ENCODE peak calls at places on chromosomes 16 and 17, in ten cellular contexts. One of them, this sample, is unnamed.

GRCh38 chr16:12344577-12345343 is 368.2 kb downstream of the SNX29 start:
- DNase-seq in activated naive CD4-positive, alpha-beta T cell treated with anti-CD3 and anti-CD28 coated beads, Interleukin-2, amount 50 U/mL, for 16 hours: no peak
- DNase-seq in NCI-H774: no peak
- DNase-seq in GM20000: no peak
- DNase-seq in EL: no peak
- DNase-seq in Right ventricle myocardium superior: no peak
- DNase-seq in RWPE1: no peak
- DNase-seq in NCI-H1105 treated with DMSO at 0.1 percent for 48 hours: no peak
- DNase-seq in stimulated activated CD4-positive, alpha-beta T cell treated with anti-CD3 and anti-CD28 coated beads, Interleukin-1b, Interleukin-23, amount 100 ng/mL, for 48 hours: no peak
- DNase-seq in left colon: no peak
- DNase-seq in this sample: no peak

GRCh38 chr16:29922986-29923501 is 3.0 kb downstream of the KCTD13 start:
- DNase-seq in NCI-H774: no peak
- DNase-seq in stimulated activated CD4-positive, alpha-beta T cell treated with anti-CD3 and anti-CD28 coated beads, Interleukin-1b, Interleukin-23, amount 100 ng/mL, for 48 hours: no peak
- DNase-seq in GM20000: no peak
- DNase-seq in NCI-H1105 treated with DMSO at 0.1 percent for 48 hours: no peak
- DNase-seq in left colon: no peak
- DNase-seq in RWPE1: no peak
- DNase-seq in activated naive CD4-positive, alpha-beta T cell treated with anti-CD3 and anti-CD28 coated beads, Interleukin-2, amount 50 U/mL, for 16 hours: no peak
- DNase-seq in EL: no peak
- DNase-seq in Right ventricle myocardium superior: no peak
- DNase-seq in this sample: no peak

GRCh38 chr16:9033125-9033830 is 58.2 kb upstream of the HAPSTR1 start:
- DNase-seq in activated naive CD4-positive, alpha-beta T cell treated with anti-CD3 and anti-CD28 coated beads, Interleukin-2, amount 50 U/mL, for 16 hours: no peak
- DNase-seq in Right ventricle myocardium superior: no peak
- DNase-seq in EL: peak
- DNase-seq in NCI-H1105 treated with DMSO at 0.1 percent for 48 hours: no peak
- DNase-seq in stimulated activated CD4-positive, alpha-beta T cell treated with anti-CD3 and anti-CD28 coated beads, Interleukin-1b, Interleukin-23, amount 100 ng/mL, for 48 hours: no peak
- DNase-seq in RWPE1: peak
- DNase-seq in left colon: peak
- DNase-seq in GM20000: peak
- DNase-seq in NCI-H774: no peak
- DNase-seq in this sample: no peak

GRCh38 chr17:44352922-44353655 is 8.0 kb downstream of the GRN start:
- DNase-seq in activated naive CD4-positive, alpha-beta T cell treated with anti-CD3 and anti-CD28 coated beads, Interleukin-2, amount 50 U/mL, for 16 hours: no peak
- DNase-seq in Right ventricle myocardium superior: no peak
- DNase-seq in GM20000: peak
- DNase-seq in NCI-H774: no peak
- DNase-seq in EL: no peak
- DNase-seq in RWPE1: no peak
- DNase-seq in left colon: no peak
- DNase-seq in stimulated activated CD4-positive, alpha-beta T cell treated with anti-CD3 and anti-CD28 coated beads, Interleukin-1b, Interleukin-23, amount 100 ng/mL, for 48 hours: no peak
- DNase-seq in NCI-H1105 treated with DMSO at 0.1 percent for 48 hours: no peak
- DNase-seq in this sample: no peak

GRCh38 chr17:74212913-74213791 is at the start of gene TTYH2:
- DNase-seq in NCI-H774: peak
- DNase-seq in left colon: peak
- DNase-seq in NCI-H1105 treated with DMSO at 0.1 percent for 48 hours: peak
- DNase-seq in EL: peak
- DNase-seq in RWPE1: peak
- DNase-seq in Right ventricle myocardium superior: peak
- DNase-seq in stimulated activated CD4-positive, alpha-beta T cell treated with anti-CD3 and anti-CD28 coated beads, Interleukin-1b, Interleukin-23, amount 100 ng/mL, for 48 hours: peak
- DNase-seq in activated naive CD4-positive, alpha-beta T cell treated with anti-CD3 and anti-CD28 coated beads, Interleukin-2, amount 50 U/mL, for 16 hours: peak
- DNase-seq in GM20000: peak
- DNase-seq in this sample: peak

GRCh38 chr17:2892305-2892971 is 96.2 kb downstream of the RAP1GAP2 start:
- DNase-seq in NCI-H774: peak
- DNase-seq in left colon: no peak
- DNase-seq in stimulated activated CD4-positive, alpha-beta T cell treated with anti-CD3 and anti-CD28 coated beads, Interleukin-1b, Interleukin-23, amount 100 ng/mL, for 48 hours: no peak
- DNase-seq in GM20000: no peak
- DNase-seq in NCI-H1105 treated with DMSO at 0.1 percent for 48 hours: no peak
- DNase-seq in activated naive CD4-positive, alpha-beta T cell treated with anti-CD3 and anti-CD28 coated beads, Interleukin-2, amount 50 U/mL, for 16 hours: no peak
- DNase-seq in Right ventricle myocardium superior: no peak
- DNase-seq in RWPE1: peak
- DNase-seq in EL: peak
- DNase-seq in this sample: no peak

GRCh38 chr17:49486012-49486641 is 9.0 kb upstream of the NGFR start:
- DNase-seq in Right ventricle myocardium superior: no peak
- DNase-seq in NCI-H774: no peak
- DNase-seq in stimulated activated CD4-positive, alpha-beta T cell treated with anti-CD3 and anti-CD28 coated beads, Interleukin-1b, Interleukin-23, amount 100 ng/mL, for 48 hours: no peak
- DNase-seq in RWPE1: no peak
- DNase-seq in EL: no peak
- DNase-seq in GM20000: no peak
- DNase-seq in left colon: no peak
- DNase-seq in activated naive CD4-positive, alpha-beta T cell treated with anti-CD3 and anti-CD28 coated beads, Interleukin-2, amount 50 U/mL, for 16 hours: no peak
- DNase-seq in NCI-H1105 treated with DMSO at 0.1 percent for 48 hours: no peak
- DNase-seq in this sample: no peak

GRCh38 chr16:85206472-85207356 is 94.4 kb upstream of the CIBAR2 start:
- DNase-seq in activated naive CD4-positive, alpha-beta T cell treated with anti-CD3 and anti-CD28 coated beads, Interleukin-2, amount 50 U/mL, for 16 hours: no peak
- DNase-seq in GM20000: no peak
- DNase-seq in NCI-H774: no peak
- DNase-seq in left colon: peak
- DNase-seq in RWPE1: no peak
- DNase-seq in NCI-H1105 treated with DMSO at 0.1 percent for 48 hours: peak
- DNase-seq in stimulated activated CD4-positive, alpha-beta T cell treated with anti-CD3 and anti-CD28 coated beads, Interleukin-1b, Interleukin-23, amount 100 ng/mL, for 48 hours: no peak
- DNase-seq in EL: no peak
- DNase-seq in Right ventricle myocardium superior: peak
- DNase-seq in this sample: no peak

GRCh38 chr16:4859190-4859899 is 12.1 kb downstream of the UBN1 start:
- DNase-seq in RWPE1: no peak
- DNase-seq in Right ventricle myocardium superior: no peak
- DNase-seq in GM20000: no peak
- DNase-seq in NCI-H774: no peak
- DNase-seq in left colon: no peak
- DNase-seq in EL: no peak
- DNase-seq in activated naive CD4-positive, alpha-beta T cell treated with anti-CD3 and anti-CD28 coated beads, Interleukin-2, amount 50 U/mL, for 16 hours: no peak
- DNase-seq in NCI-H1105 treated with DMSO at 0.1 percent for 48 hours: no peak
- DNase-seq in stimulated activated CD4-positive, alpha-beta T cell treated with anti-CD3 and anti-CD28 coated beads, Interleukin-1b, Interleukin-23, amount 100 ng/mL, for 48 hours: no peak
- DNase-seq in this sample: no peak

GRCh38 chr17:65366102-65366844 is 195.2 kb downstream of the AXIN2 start:
- DNase-seq in GM20000: no peak
- DNase-seq in NCI-H774: no peak
- DNase-seq in Right ventricle myocardium superior: no peak
- DNase-seq in NCI-H1105 treated with DMSO at 0.1 percent for 48 hours: no peak
- DNase-seq in activated naive CD4-positive, alpha-beta T cell treated with anti-CD3 and anti-CD28 coated beads, Interleukin-2, amount 50 U/mL, for 16 hours: peak
- DNase-seq in left colon: no peak
- DNase-seq in RWPE1: no peak
- DNase-seq in EL: no peak
- DNase-seq in stimulated activated CD4-positive, alpha-beta T cell treated with anti-CD3 and anti-CD28 coated beads, Interleukin-1b, Interleukin-23, amount 100 ng/mL, for 48 hours: peak
- DNase-seq in this sample: peak

GRCh38 chr17:43839670-43840101 is 6.7 kb upstream of the MPP3 start:
- DNase-seq in stimulated activated CD4-positive, alpha-beta T cell treated with anti-CD3 and anti-CD28 coated beads, Interleukin-1b, Interleukin-23, amount 100 ng/mL, for 48 hours: no peak
- DNase-seq in NCI-H1105 treated with DMSO at 0.1 percent for 48 hours: peak
- DNase-seq in RWPE1: peak
- DNase-seq in GM20000: no peak
- DNase-seq in EL: no peak
- DNase-seq in left colon: peak
- DNase-seq in Right ventricle myocardium superior: no peak
- DNase-seq in activated naive CD4-positive, alpha-beta T cell treated with anti-CD3 and anti-CD28 coated beads, Interleukin-2, amount 50 U/mL, for 16 hours: no peak
- DNase-seq in NCI-H774: peak
- DNase-seq in this sample: no peak

GRCh38 chr17:10875984-10876555 is 38.2 kb upstream of the PIRT start:
- DNase-seq in Right ventricle myocardium superior: peak
- DNase-seq in RWPE1: peak
- DNase-seq in GM20000: peak
- DNase-seq in activated naive CD4-positive, alpha-beta T cell treated with anti-CD3 and anti-CD28 coated beads, Interleukin-2, amount 50 U/mL, for 16 hours: peak
- DNase-seq in left colon: peak
- DNase-seq in EL: peak
- DNase-seq in NCI-H1105 treated with DMSO at 0.1 percent for 48 hours: peak
- DNase-seq in stimulated activated CD4-positive, alpha-beta T cell treated with anti-CD3 and anti-CD28 coated beads, Interleukin-1b, Interleukin-23, amount 100 ng/mL, for 48 hours: peak
- DNase-seq in NCI-H774: no peak
- DNase-seq in this sample: peak

GRCh38 chr17:561118-561517 is 153.5 kb downstream of the VPS53 start:
- DNase-seq in Right ventricle myocardium superior: no peak
- DNase-seq in stimulated activated CD4-positive, alpha-beta T cell treated with anti-CD3 and anti-CD28 coated beads, Interleukin-1b, Interleukin-23, amount 100 ng/mL, for 48 hours: peak
- DNase-seq in GM20000: peak
- DNase-seq in RWPE1: peak
- DNase-seq in EL: peak
- DNase-seq in NCI-H774: no peak
- DNase-seq in left colon: no peak
- DNase-seq in activated naive CD4-positive, alpha-beta T cell treated with anti-CD3 and anti-CD28 coated beads, Interleukin-2, amount 50 U/mL, for 16 hours: no peak
- DNase-seq in NCI-H1105 treated with DMSO at 0.1 percent for 48 hours: no peak
- DNase-seq in this sample: peak

GRCh38 chr17:77723071-77723908 is 235.2 kb upstream of the TNRC6C start:
- DNase-seq in NCI-H774: no peak
- DNase-seq in left colon: no peak
- DNase-seq in activated naive CD4-positive, alpha-beta T cell treated with anti-CD3 and anti-CD28 coated beads, Interleukin-2, amount 50 U/mL, for 16 hours: no peak
- DNase-seq in stimulated activated CD4-positive, alpha-beta T cell treated with anti-CD3 and anti-CD28 coated beads, Interleukin-1b, Interleukin-23, amount 100 ng/mL, for 48 hours: no peak
- DNase-seq in Right ventricle myocardium superior: peak
- DNase-seq in NCI-H1105 treated with DMSO at 0.1 percent for 48 hours: peak
- DNase-seq in RWPE1: no peak
- DNase-seq in GM20000: no peak
- DNase-seq in EL: no peak
- DNase-seq in this sample: no peak

GRCh38 chr17:48149174-48150106 is 41.9 kb downstream of the SNX11 start:
- DNase-seq in stimulated activated CD4-positive, alpha-beta T cell treated with anti-CD3 and anti-CD28 coated beads, Interleukin-1b, Interleukin-23, amount 100 ng/mL, for 48 hours: no peak
- DNase-seq in RWPE1: no peak
- DNase-seq in left colon: no peak
- DNase-seq in NCI-H1105 treated with DMSO at 0.1 percent for 48 hours: peak
- DNase-seq in NCI-H774: peak
- DNase-seq in activated naive CD4-positive, alpha-beta T cell treated with anti-CD3 and anti-CD28 coated beads, Interleukin-2, amount 50 U/mL, for 16 hours: no peak
- DNase-seq in GM20000: no peak
- DNase-seq in EL: no peak
- DNase-seq in Right ventricle myocardium superior: no peak
- DNase-seq in this sample: no peak

GRCh38 chr17:51909971-51910370 is 248.5 kb downstream of the CA10 start:
- DNase-seq in stimulated activated CD4-positive, alpha-beta T cell treated with anti-CD3 and anti-CD28 coated beads, Interleukin-1b, Interleukin-23, amount 100 ng/mL, for 48 hours: no peak
- DNase-seq in RWPE1: no peak
- DNase-seq in activated naive CD4-positive, alpha-beta T cell treated with anti-CD3 and anti-CD28 coated beads, Interleukin-2, amount 50 U/mL, for 16 hours: no peak
- DNase-seq in Right ventricle myocardium superior: no peak
- DNase-seq in left colon: no peak
- DNase-seq in NCI-H1105 treated with DMSO at 0.1 percent for 48 hours: no peak
- DNase-seq in GM20000: no peak
- DNase-seq in EL: no peak
- DNase-seq in NCI-H774: no peak
- DNase-seq in this sample: no peak

GRCh38 chr16:9302102-9302501 is 210.7 kb downstream of the HAPSTR1 start:
- DNase-seq in EL: no peak
- DNase-seq in NCI-H1105 treated with DMSO at 0.1 percent for 48 hours: no peak
- DNase-seq in left colon: peak
- DNase-seq in RWPE1: no peak
- DNase-seq in activated naive CD4-positive, alpha-beta T cell treated with anti-CD3 and anti-CD28 coated beads, Interleukin-2, amount 50 U/mL, for 16 hours: no peak
- DNase-seq in NCI-H774: no peak
- DNase-seq in GM20000: no peak
- DNase-seq in Right ventricle myocardium superior: no peak
- DNase-seq in stimulated activated CD4-positive, alpha-beta T cell treated with anti-CD3 and anti-CD28 coated beads, Interleukin-1b, Interleukin-23, amount 100 ng/mL, for 48 hours: no peak
- DNase-seq in this sample: no peak

GRCh38 chr16:72189865-72190371 is 18.0 kb upstream of the PMFBP1 start:
- DNase-seq in stimulated activated CD4-positive, alpha-beta T cell treated with anti-CD3 and anti-CD28 coated beads, Interleukin-1b, Interleukin-23, amount 100 ng/mL, for 48 hours: no peak
- DNase-seq in activated naive CD4-positive, alpha-beta T cell treated with anti-CD3 and anti-CD28 coated beads, Interleukin-2, amount 50 U/mL, for 16 hours: no peak
- DNase-seq in GM20000: no peak
- DNase-seq in left colon: no peak
- DNase-seq in RWPE1: peak
- DNase-seq in NCI-H774: no peak
- DNase-seq in EL: peak
- DNase-seq in Right ventricle myocardium superior: no peak
- DNase-seq in NCI-H1105 treated with DMSO at 0.1 percent for 48 hours: no peak
- DNase-seq in this sample: no peak

GRCh38 chr17:72004011-72004427 is 116.8 kb upstream of the SOX9 start:
- DNase-seq in NCI-H774: no peak
- DNase-seq in EL: peak
- DNase-seq in activated naive CD4-positive, alpha-beta T cell treated with anti-CD3 and anti-CD28 coated beads, Interleukin-2, amount 50 U/mL, for 16 hours: no peak
- DNase-seq in GM20000: no peak
- DNase-seq in NCI-H1105 treated with DMSO at 0.1 percent for 48 hours: no peak
- DNase-seq in Right ventricle myocardium superior: no peak
- DNase-seq in RWPE1: peak
- DNase-seq in stimulated activated CD4-positive, alpha-beta T cell treated with anti-CD3 and anti-CD28 coated beads, Interleukin-1b, Interleukin-23, amount 100 ng/mL, for 48 hours: no peak
- DNase-seq in left colon: no peak
- DNase-seq in this sample: no peak

GRCh38 chr17:45405250-45406086 is 27.2 kb downstream of the ARHGAP27 start:
- DNase-seq in left colon: peak
- DNase-seq in NCI-H1105 treated with DMSO at 0.1 percent for 48 hours: no peak
- DNase-seq in EL: peak
- DNase-seq in GM20000: peak
- DNase-seq in activated naive CD4-positive, alpha-beta T cell treated with anti-CD3 and anti-CD28 coated beads, Interleukin-2, amount 50 U/mL, for 16 hours: no peak
- DNase-seq in Right ventricle myocardium superior: no peak
- DNase-seq in stimulated activated CD4-positive, alpha-beta T cell treated with anti-CD3 and anti-CD28 coated beads, Interleukin-1b, Interleukin-23, amount 100 ng/mL, for 48 hours: no peak
- DNase-seq in NCI-H774: no peak
- DNase-seq in RWPE1: no peak
- DNase-seq in this sample: no peak

GRCh38 chr17:79946352-79947231 is 89.1 kb downstream of the TBC1D16 start:
- DNase-seq in GM20000: no peak
- DNase-seq in NCI-H774: no peak
- DNase-seq in stimulated activated CD4-positive, alpha-beta T cell treated with anti-CD3 and anti-CD28 coated beads, Interleukin-1b, Interleukin-23, amount 100 ng/mL, for 48 hours: no peak
- DNase-seq in NCI-H1105 treated with DMSO at 0.1 percent for 48 hours: no peak
- DNase-seq in Right ventricle myocardium superior: peak
- DNase-seq in activated naive CD4-positive, alpha-beta T cell treated with anti-CD3 and anti-CD28 coated beads, Interleukin-2, amount 50 U/mL, for 16 hours: no peak
- DNase-seq in left colon: no peak
- DNase-seq in EL: no peak
- DNase-seq in RWPE1: no peak
- DNase-seq in this sample: no peak

GRCh38 chr16:86899757-86900156 is 321.4 kb downstream of the FOXL1 start:
- DNase-seq in stimulated activated CD4-positive, alpha-beta T cell treated with anti-CD3 and anti-CD28 coated beads, Interleukin-1b, Interleukin-23, amount 100 ng/mL, for 48 hours: no peak
- DNase-seq in EL: peak
- DNase-seq in GM20000: no peak
- DNase-seq in NCI-H1105 treated with DMSO at 0.1 percent for 48 hours: no peak
- DNase-seq in RWPE1: peak
- DNase-seq in left colon: no peak
- DNase-seq in activated naive CD4-positive, alpha-beta T cell treated with anti-CD3 and anti-CD28 coated beads, Interleukin-2, amount 50 U/mL, for 16 hours: no peak
- DNase-seq in NCI-H774: no peak
- DNase-seq in Right ventricle myocardium superior: no peak
- DNase-seq in this sample: no peak

GRCh38 chr17:75084039-75084660 is 3.6 kb upstream of the SLC16A5 start:
- DNase-seq in left colon: no peak
- DNase-seq in GM20000: no peak
- DNase-seq in NCI-H774: no peak
- DNase-seq in EL: no peak
- DNase-seq in Right ventricle myocardium superior: no peak
- DNase-seq in RWPE1: no peak
- DNase-seq in activated naive CD4-positive, alpha-beta T cell treated with anti-CD3 and anti-CD28 coated beads, Interleukin-2, amount 50 U/mL, for 16 hours: no peak
- DNase-seq in stimulated activated CD4-positive, alpha-beta T cell treated with anti-CD3 and anti-CD28 coated beads, Interleukin-1b, Interleukin-23, amount 100 ng/mL, for 48 hours: no peak
- DNase-seq in NCI-H1105 treated with DMSO at 0.1 percent for 48 hours: no peak
- DNase-seq in this sample: no peak

GRCh38 chr16:4414187-4414909 is 2.0 kb downstream of the CORO7 start:
- DNase-seq in NCI-H1105 treated with DMSO at 0.1 percent for 48 hours: no peak
- DNase-seq in left colon: no peak
- DNase-seq in RWPE1: no peak
- DNase-seq in Right ventricle myocardium superior: no peak
- DNase-seq in NCI-H774: peak
- DNase-seq in stimulated activated CD4-positive, alpha-beta T cell treated with anti-CD3 and anti-CD28 coated beads, Interleukin-1b, Interleukin-23, amount 100 ng/mL, for 48 hours: peak
- DNase-seq in EL: no peak
- DNase-seq in activated naive CD4-positive, alpha-beta T cell treated with anti-CD3 and anti-CD28 coated beads, Interleukin-2, amount 50 U/mL, for 16 hours: peak
- DNase-seq in GM20000: peak
- DNase-seq in this sample: peak

GRCh38 chr17:9200197-9200662 is 178.9 kb downstream of the NTN1 start:
- DNase-seq in NCI-H774: no peak
- DNase-seq in stimulated activated CD4-positive, alpha-beta T cell treated with anti-CD3 and anti-CD28 coated beads, Interleukin-1b, Interleukin-23, amount 100 ng/mL, for 48 hours: no peak
- DNase-seq in Right ventricle myocardium superior: no peak
- DNase-seq in NCI-H1105 treated with DMSO at 0.1 percent for 48 hours: no peak
- DNase-seq in left colon: no peak
- DNase-seq in activated naive CD4-positive, alpha-beta T cell treated with anti-CD3 and anti-CD28 coated beads, Interleukin-2, amount 50 U/mL, for 16 hours: no peak
- DNase-seq in RWPE1: no peak
- DNase-seq in GM20000: no peak
- DNase-seq in EL: no peak
- DNase-seq in this sample: no peak

GRCh38 chr16:30740364-30741251 is 7.6 kb upstream of the PHKG2 start:
- DNase-seq in NCI-H1105 treated with DMSO at 0.1 percent for 48 hours: no peak
- DNase-seq in stimulated activated CD4-positive, alpha-beta T cell treated with anti-CD3 and anti-CD28 coated beads, Interleukin-1b, Interleukin-23, amount 100 ng/mL, for 48 hours: no peak
- DNase-seq in NCI-H774: peak
- DNase-seq in EL: peak
- DNase-seq in RWPE1: peak
- DNase-seq in left colon: peak
- DNase-seq in GM20000: no peak
- DNase-seq in activated naive CD4-positive, alpha-beta T cell treated with anti-CD3 and anti-CD28 coated beads, Interleukin-2, amount 50 U/mL, for 16 hours: no peak
- DNase-seq in Right ventricle myocardium superior: peak
- DNase-seq in this sample: no peak

GRCh38 chr17:49890852-49891251 is 43.0 kb upstream of the TAC4 start:
- DNase-seq in RWPE1: no peak
- DNase-seq in GM20000: no peak
- DNase-seq in EL: no peak
- DNase-seq in NCI-H774: no peak
- DNase-seq in left colon: no peak
- DNase-seq in NCI-H1105 treated with DMSO at 0.1 percent for 48 hours: no peak
- DNase-seq in Right ventricle myocardium superior: no peak
- DNase-seq in stimulated activated CD4-positive, alpha-beta T cell treated with anti-CD3 and anti-CD28 coated beads, Interleukin-1b, Interleukin-23, amount 100 ng/mL, for 48 hours: no peak
- DNase-seq in activated naive CD4-positive, alpha-beta T cell treated with anti-CD3 and anti-CD28 coated beads, Interleukin-2, amount 50 U/mL, for 16 hours: no peak
- DNase-seq in this sample: no peak

This sample was measured in T-helper 2 cell treated with Interferon-gamma antibody and Interleukin-4, amounts not matched to agents 5 μg/mL and 100 μg/mL, for 36 hours.